ENCODE peak calls at places on chromosome 18, in five cellular contexts. One of them, this sample, is unnamed.

GRCh38 chr18:68627812-68628211 is 87.1 kb downstream of the TMX3 start:
- DNase-seq in GM10248: no peak
- DNase-seq in SK-N-SH: no peak
- DNase-seq in A549: no peak
- DNase-seq in D721Med: no peak
- DNase-seq in this sample: no peak

GRCh38 chr18:63472380-63472779 is 4.4 kb upstream of the SERPINB5 start:
- DNase-seq in SK-N-SH: no peak
- DNase-seq in D721Med: no peak
- DNase-seq in A549: peak; percentile 23
- DNase-seq in GM10248: no peak
- DNase-seq in this sample: no peak

GRCh38 chr18:10841203-10841602 is 308.2 kb downstream of the PIEZO2 start:
- DNase-seq in SK-N-SH: no peak
- DNase-seq in D721Med: no peak
- DNase-seq in GM10248: no peak
- DNase-seq in A549: no peak
- DNase-seq in this sample: no peak

GRCh38 chr18:26074256-26074655 is 16.2 kb downstream of the SS18 start:
- DNase-seq in SK-N-SH: no peak
- DNase-seq in A549: no peak
- DNase-seq in GM10248: no peak
- DNase-seq in D721Med: no peak
- DNase-seq in this sample: no peak

GRCh38 chr18:616380-616995 is 19.7 kb downstream of the CLUL1 start:
- DNase-seq in D721Med: peak; percentile 40
- DNase-seq in A549: peak; percentile 36
- DNase-seq in SK-N-SH: peak; percentile 44
- DNase-seq in GM10248: peak; percentile 35
- DNase-seq in this sample: no peak

GRCh38 chr18:79873449-79874110 is 75.8 kb downstream of the KCNG2 start:
- DNase-seq in GM10248: no peak
- DNase-seq in SK-N-SH: no peak
- DNase-seq in A549: no peak
- DNase-seq in D721Med: no peak
- DNase-seq in this sample: no peak

GRCh38 chr18:63775166-63775730 is at the start of gene SERPINB7:
- DNase-seq in SK-N-SH: no peak
- DNase-seq in GM10248: no peak
- DNase-seq in D721Med: no peak
- DNase-seq in A549: peak; percentile 4
- DNase-seq in this sample: no peak

GRCh38 chr18:67957684-67958083 is 441.2 kb upstream of the DSEL start:
- DNase-seq in D721Med: no peak
- DNase-seq in SK-N-SH: no peak
- DNase-seq in A549: no peak
- DNase-seq in GM10248: no peak
- DNase-seq in this sample: no peak

GRCh38 chr18:49561377-49562193 is at the start of gene LIPG:
- DNase-seq in GM10248: peak; percentile 73
- DNase-seq in D721Med: no peak
- DNase-seq in A549: peak; percentile 36
- DNase-seq in SK-N-SH: peak; percentile 66
- DNase-seq in this sample: peak; percentile 47

GRCh38 chr18:46199515-46200147 is 95.4 kb downstream of the HAUS1 start:
- DNase-seq in GM10248: no peak
- DNase-seq in D721Med: no peak
- DNase-seq in SK-N-SH: no peak
- DNase-seq in A549: peak; percentile 33
- DNase-seq in this sample: no peak

GRCh38 chr18:8929381-8929780 is 173.1 kb upstream of the NDUFV2 start:
- DNase-seq in A549: no peak
- DNase-seq in SK-N-SH: no peak
- DNase-seq in D721Med: no peak
- DNase-seq in GM10248: no peak
- DNase-seq in this sample: no peak

GRCh38 chr18:65753520-65753919 is 2.7 kb downstream of the CDH7 start:
- DNase-seq in A549: no peak
- DNase-seq in SK-N-SH: peak; percentile 69
- DNase-seq in GM10248: no peak
- DNase-seq in D721Med: peak; percentile 55
- DNase-seq in this sample: peak; percentile 30

GRCh38 chr18:59140287-59140885 is 702 bp downstream of the SEC11C start:
- DNase-seq in A549: peak; percentile 34
- DNase-seq in GM10248: peak; percentile 16
- DNase-seq in SK-N-SH: no peak
- DNase-seq in D721Med: no peak
- DNase-seq in this sample: no peak

GRCh38 chr18:32257073-32257780 is 67.4 kb downstream of the MEP1B start:
- DNase-seq in SK-N-SH: no peak
- DNase-seq in D721Med: no peak
- DNase-seq in GM10248: no peak
- DNase-seq in A549: no peak
- DNase-seq in this sample: no peak

GRCh38 chr18:70046207-70046606 is 98.5 kb upstream of the CD226 start:
- DNase-seq in D721Med: no peak
- DNase-seq in SK-N-SH: no peak
- DNase-seq in GM10248: no peak
- DNase-seq in A549: no peak
- DNase-seq in this sample: no peak

GRCh38 chr18:49819768-49820662 is 6.7 kb upstream of the ACAA2 start:
- DNase-seq in D721Med: no peak
- DNase-seq in GM10248: no peak
- DNase-seq in A549: no peak
- DNase-seq in SK-N-SH: no peak
- DNase-seq in this sample: no peak

GRCh38 chr18:58067611-58068010 is 23.6 kb downstream of the NEDD4L start:
- DNase-seq in D721Med: no peak
- DNase-seq in A549: no peak
- DNase-seq in GM10248: no peak
- DNase-seq in SK-N-SH: no peak
- DNase-seq in this sample: no peak
- TF ChIP-seq CTCF in D721Med: no peak
- TF ChIP-seq CTCF in A549: no peak
- TF ChIP-seq CTCF in GM10248: no peak
- TF ChIP-seq CTCF in SK-N-SH: no peak
- TF ChIP-seq CTCF in this sample: no peak

GRCh38 chr18:76670564-76671288 is 151.6 kb upstream of the ZNF236 start:
- DNase-seq in GM10248: no peak
- DNase-seq in D721Med: no peak
- DNase-seq in A549: no peak
- DNase-seq in SK-N-SH: no peak
- DNase-seq in this sample: no peak
- TF ChIP-seq CTCF in GM10248: no peak
- TF ChIP-seq CTCF in D721Med: no peak
- TF ChIP-seq CTCF in A549: no peak
- TF ChIP-seq CTCF in SK-N-SH: no peak
- TF ChIP-seq CTCF in this sample: no peak

DNA sequence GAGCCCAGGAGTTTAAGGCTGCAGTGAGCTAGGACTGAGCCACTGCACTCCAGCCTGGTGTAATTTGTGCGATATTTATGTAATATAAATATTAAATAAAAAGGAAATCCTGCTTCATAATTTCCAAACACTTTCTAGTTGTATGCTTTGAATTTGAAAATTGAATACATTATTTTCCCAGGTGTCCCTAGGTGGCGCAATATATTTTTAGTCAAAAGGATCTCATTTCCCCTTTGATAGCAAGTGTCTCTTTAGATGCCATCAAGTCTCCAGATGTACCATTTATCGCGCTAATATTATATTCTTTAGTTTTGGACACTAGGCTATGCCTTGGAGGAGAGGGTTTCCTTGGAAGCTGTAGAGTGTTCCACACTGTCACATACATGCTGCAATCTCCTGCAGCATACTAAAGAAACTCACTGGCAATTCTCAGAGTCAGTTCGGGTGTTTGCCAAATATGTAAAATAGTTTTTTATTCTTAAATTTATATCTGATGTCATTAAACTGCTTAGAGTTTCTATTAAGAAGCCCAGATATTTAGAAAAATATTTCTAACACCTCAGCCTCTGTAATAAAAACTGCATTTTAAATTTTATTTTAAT is 5.6 kb upstream of the WDR7 start:
- DNase-seq in SK-N-SH: no peak
- DNase-seq in GM10248: no peak
- DNase-seq in D721Med: no peak
- DNase-seq in A549: no peak
- DNase-seq in this sample: no peak
- TF ChIP-seq CTCF in SK-N-SH: peak; percentile 74
- TF ChIP-seq CTCF in GM10248: peak; percentile 57
- TF ChIP-seq CTCF in D721Med: peak; percentile 50
- TF ChIP-seq CTCF in A549: peak; percentile 58
- TF ChIP-seq CTCF in this sample: peak; percentile 64

DNA sequence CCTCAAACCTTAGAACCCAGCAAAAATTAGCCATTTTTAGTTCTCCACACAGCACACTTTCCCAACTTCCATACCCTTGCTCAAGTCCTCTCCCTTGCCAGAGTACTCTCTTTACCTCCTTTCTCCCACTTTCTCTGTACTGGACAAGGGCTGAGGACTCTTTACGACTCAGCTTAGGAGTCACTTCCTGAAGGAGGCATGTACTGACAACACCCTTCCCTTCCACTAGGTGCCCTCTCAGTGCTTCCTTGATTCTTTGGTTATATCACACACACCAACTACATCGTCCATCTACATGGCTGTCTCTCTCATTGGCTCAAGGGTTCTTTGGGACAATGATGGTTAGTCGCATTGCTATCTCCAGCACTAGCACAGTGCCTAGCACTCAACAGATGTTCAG is 5.2 kb upstream of the C18orf63 start:
- DNase-seq in GM10248: peak; percentile 15
- DNase-seq in D721Med: no peak
- DNase-seq in A549: no peak
- DNase-seq in SK-N-SH: no peak
- DNase-seq in this sample: no peak
- TF ChIP-seq CTCF in GM10248: no peak
- TF ChIP-seq CTCF in D721Med: no peak
- TF ChIP-seq CTCF in A549: no peak
- TF ChIP-seq CTCF in SK-N-SH: peak; percentile 43
- TF ChIP-seq CTCF in this sample: peak; percentile 25

DNA sequence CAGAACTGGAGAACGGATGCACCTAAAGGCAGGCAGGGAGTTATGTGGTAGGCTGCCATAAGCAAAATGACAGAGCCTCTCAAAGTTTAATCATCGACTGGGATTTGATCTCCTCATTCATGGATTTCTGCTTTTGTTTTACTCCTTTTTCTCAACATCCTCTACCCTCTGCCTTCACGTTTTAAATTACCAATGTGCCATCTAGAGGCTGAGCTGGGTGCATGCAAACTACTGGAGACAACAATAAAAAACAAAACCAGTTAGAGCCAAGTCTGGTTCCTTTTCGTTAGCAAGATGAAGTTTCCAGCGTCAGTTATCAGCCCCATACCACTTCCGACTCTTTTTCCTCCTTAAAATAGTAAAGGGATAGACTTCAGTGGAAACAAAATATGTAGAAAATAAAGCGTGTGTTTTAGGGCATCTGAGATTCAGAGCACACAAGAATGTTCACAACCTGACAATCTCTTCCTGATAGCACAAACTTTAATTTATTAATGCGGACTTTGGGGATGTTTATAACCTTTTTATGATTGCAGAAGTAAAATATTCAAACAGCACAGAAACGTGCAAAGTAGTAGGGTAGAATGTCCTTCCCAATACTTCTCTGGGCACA is 117.0 kb downstream of the LAMA1 start:
- DNase-seq in D721Med: no peak
- DNase-seq in GM10248: no peak
- DNase-seq in A549: no peak
- DNase-seq in SK-N-SH: peak; percentile 59
- DNase-seq in this sample: no peak
- TF ChIP-seq CTCF in D721Med: peak; percentile 78
- TF ChIP-seq CTCF in GM10248: peak; percentile 16
- TF ChIP-seq CTCF in A549: peak; percentile 29
- TF ChIP-seq CTCF in SK-N-SH: peak; percentile 51
- TF ChIP-seq CTCF in this sample: peak; percentile 35

DNA sequence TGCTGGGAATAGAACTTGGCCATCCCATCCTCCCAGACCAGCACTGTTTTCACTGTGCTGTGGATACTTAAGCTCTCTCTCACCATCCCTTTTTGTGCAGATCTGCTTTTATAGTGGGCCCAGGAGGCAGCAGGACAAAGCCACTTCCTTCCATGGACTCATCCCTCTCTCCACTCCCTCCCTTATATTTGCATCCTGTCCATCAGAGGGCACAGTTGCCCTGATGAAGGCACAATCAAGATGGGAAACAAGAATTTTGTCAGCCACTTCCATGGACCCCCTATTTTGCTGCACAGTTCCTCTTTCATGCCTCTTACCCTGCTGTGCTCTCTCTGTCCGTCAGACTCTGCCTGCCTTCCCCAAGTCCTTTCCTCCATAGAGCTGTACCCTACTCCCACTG is 338.7 kb downstream of the HRH4 start:
- DNase-seq in GM10248: no peak
- DNase-seq in SK-N-SH: no peak
- DNase-seq in A549: no peak
- DNase-seq in D721Med: no peak
- DNase-seq in this sample: no peak
- TF ChIP-seq CTCF in GM10248: no peak
- TF ChIP-seq CTCF in SK-N-SH: no peak
- TF ChIP-seq CTCF in A549: no peak
- TF ChIP-seq CTCF in D721Med: no peak
- TF ChIP-seq CTCF in this sample: no peak

GRCh38 chr18:41038071-41038470 is 917.0 kb upstream of the PIK3C3 start:
- DNase-seq in D721Med: no peak
- DNase-seq in GM10248: no peak
- DNase-seq in A549: no peak
- DNase-seq in SK-N-SH: no peak
- DNase-seq in this sample: no peak

DNA sequence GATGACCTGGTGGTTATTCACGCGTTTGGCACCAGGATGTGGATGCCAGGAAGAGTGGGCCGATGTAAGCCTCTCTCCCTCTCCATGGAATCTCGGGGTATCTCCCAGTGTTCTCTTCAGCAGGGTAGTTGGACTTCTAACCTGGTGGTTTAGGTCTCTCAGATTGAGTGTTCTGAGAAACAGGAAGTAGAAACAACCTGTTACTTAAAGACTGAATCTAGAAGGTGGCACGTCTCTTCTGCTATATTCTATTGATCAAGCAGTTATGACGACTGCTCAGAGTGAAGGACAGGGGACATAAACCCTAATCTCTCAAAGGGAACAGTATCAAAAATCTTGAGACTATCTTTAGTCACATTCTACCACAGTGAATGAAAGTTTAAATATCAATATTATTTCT is 918.7 kb upstream of the PIK3C3 start:
- DNase-seq in D721Med: no peak
- DNase-seq in GM10248: no peak
- DNase-seq in SK-N-SH: no peak
- DNase-seq in A549: no peak
- DNase-seq in this sample: no peak
- TF ChIP-seq CTCF in D721Med: no peak
- TF ChIP-seq CTCF in GM10248: no peak
- TF ChIP-seq CTCF in SK-N-SH: no peak
- TF ChIP-seq CTCF in A549: no peak
- TF ChIP-seq CTCF in this sample: no peak